ENCODE peak calls at places on chromosomes 2 and 18, in four cellular contexts. I is endothelial cell of umbilical vein, J is GM12878, A is IMR-90. Z is an unnamed sample.

GRCh38 chr2:23375448-23375847 is 9.5 kb upstream of the KLHL29 start:
- DNase-seq in I (peak), J (no peak), A (peak), Z (peak)

GRCh38 chr18:7021994-7022840 is 95.4 kb downstream of the LAMA1 start:
- DNase-seq in I (peak), J (no peak), A (peak), Z (peak)

GRCh38 chr2:112229365-112229764 is 25.5 kb downstream of the ZC3H8 start:
- DNase-seq in I (peak), J (no peak), A (no peak), Z (no peak)

GRCh38 chr2:27734305-27734704 is 37.2 kb upstream of the MRPL33 start:
- DNase-seq in I (no peak), J (no peak), A (no peak), Z (no peak)

GRCh38 chr2:113757059-113757657 is 716 bp upstream of the SLC35F5 start:
- DNase-seq in I (no peak), J (no peak), A (no peak), Z (no peak)

GRCh38 chr2:86822668-86823067 is 32.0 kb upstream of the CD8A start:
- DNase-seq in I (no peak), J (no peak), A (no peak), Z (no peak)

GRCh38 chr2:217942731-217943335 is 60.0 kb downstream of the TNS1 start:
- DNase-seq in I (no peak), J (no peak), A (no peak), Z (no peak)

GRCh38 chr2:214856116-214856515 is 46.6 kb upstream of the BARD1 start:
- DNase-seq in I (no peak), J (no peak), A (peak), Z (no peak)

GRCh38 chr2:172260379-172260778 is 157.7 kb upstream of the DLX2 start:
- DNase-seq in I (no peak), J (no peak), A (no peak), Z (no peak)

GRCh38 chr2:132416080-132416911 is at the start of gene GPR39:
- DNase-seq in I (peak), J (no peak), A (peak), Z (peak)

GRCh38 chr2:239533917-239534316 is 133.1 kb upstream of the HDAC4 start:
- DNase-seq in I (no peak), J (no peak), A (no peak), Z (no peak)

GRCh38 chr2:61141151-61141550 is 20.8 kb upstream of the C2orf74 start:
- DNase-seq in I (no peak), J (no peak), A (no peak), Z (no peak)

GRCh38 chr2:31219131-31219969 is 2.0 kb upstream of the CAPN14 start:
- DNase-seq in I (no peak), J (peak), A (no peak), Z (no peak)

GRCh38 chr2:17558878-17559277 is 18.4 kb downstream of the VSNL1 start:
- DNase-seq in I (no peak), J (no peak), A (no peak), Z (no peak)

GRCh38 chr18:13823707-13824395 is at the start of gene MC5R:
- DNase-seq in I (peak), J (no peak), A (peak), Z (peak)

GRCh38 chr2:38146302-38146916 is 70.5 kb upstream of the CYP1B1 start:
- DNase-seq in I (peak), J (peak), A (peak), Z (peak)

GRCh38 chr2:11822746-11823411 is 76.4 kb downstream of the LPIN1 start:
- DNase-seq in I (no peak), J (no peak), A (peak), Z (no peak)
- TF ChIP-seq FOS in I (no peak), J (no peak), A (no peak), Z (no peak)

GRCh38 chr18:49673281-49673680 is 111.4 kb downstream of the LIPG start:
- DNase-seq in I (no peak), J (no peak), A (no peak), Z (no peak)

GRCh38 chr18:49668583-49669290 is 106.9 kb downstream of the LIPG start:
- DNase-seq in I (no peak), J (no peak), A (no peak), Z (no peak)

GRCh38 chr18:49669403-49669802 is 107.5 kb downstream of the LIPG start:
- DNase-seq in I (no peak), J (no peak), A (no peak), Z (no peak)

GRCh38 chr18:49677081-49677480 is 115.2 kb downstream of the LIPG start:
- DNase-seq in I (no peak), J (no peak), A (no peak), Z (no peak)

DNA sequence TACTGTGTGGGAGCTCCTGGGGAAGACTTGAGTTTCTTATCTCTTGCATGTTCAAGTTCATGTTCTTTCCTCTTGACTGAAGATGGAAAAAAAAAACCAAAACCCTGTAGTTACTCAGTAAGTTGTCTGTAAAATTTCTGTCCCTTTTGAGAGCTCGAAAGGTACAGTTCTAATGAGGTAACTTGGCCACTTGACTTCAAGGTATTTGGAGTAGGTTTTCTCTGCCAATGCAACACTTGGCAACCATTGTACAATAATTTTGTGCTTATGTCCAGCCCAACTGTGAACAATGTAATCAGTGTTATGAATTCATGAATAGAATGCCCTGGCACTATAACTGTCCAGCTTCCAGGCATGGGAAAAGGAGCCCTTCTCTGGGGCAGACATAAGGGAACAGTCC is 111.0 kb downstream of the LIPG start:
- DNase-seq in I (no peak), J (no peak), A (no peak), Z (no peak)
- TF ChIP-seq FOS in I (no peak), J (no peak), A (no peak), Z (no peak)

DNA sequence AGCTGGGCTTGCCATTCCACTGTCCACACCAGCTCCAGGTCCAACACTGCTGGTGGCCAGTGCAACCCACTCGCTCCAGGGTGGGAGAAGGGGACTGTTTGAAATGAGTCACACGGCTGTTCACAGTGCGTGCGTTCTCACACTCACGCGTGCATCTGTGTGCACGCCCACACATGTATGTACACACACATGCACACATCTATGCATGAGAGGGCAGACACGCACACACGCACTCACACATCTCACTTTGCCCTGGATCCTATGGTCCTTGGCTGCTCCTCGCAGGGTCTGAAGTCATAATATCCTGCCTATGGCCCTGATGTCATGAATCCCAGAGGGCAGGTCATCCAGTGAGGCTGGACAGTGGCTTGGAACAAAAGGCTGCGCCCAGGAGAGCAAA is 182.8 kb downstream of the EIPR1 start:
- DNase-seq in I (no peak), J (no peak), A (no peak), Z (no peak)
- TF ChIP-seq FOS in I (no peak), J (no peak), A (no peak), Z (no peak)

GRCh38 chr2:207390302-207391095 is 139.3 kb upstream of the CREB1 start:
- DNase-seq in I (no peak), J (no peak), A (no peak), Z (no peak)

GRCh38 chr2:207394812-207395534 is 134.8 kb upstream of the CREB1 start:
- DNase-seq in I (peak), J (no peak), A (peak), Z (peak)

GRCh38 chr2:207397917-207398655 is 131.7 kb upstream of the CREB1 start:
- DNase-seq in I (no peak), J (no peak), A (no peak), Z (no peak)

GRCh38 chr2:207395535-207396251 is 134.1 kb upstream of the CREB1 start:
- DNase-seq in I (no peak), J (no peak), A (peak), Z (no peak)

GRCh38 chr2:207394203-207394741 is 135.5 kb upstream of the CREB1 start:
- DNase-seq in I (no peak), J (no peak), A (peak), Z (no peak)
- TF ChIP-seq FOS in I (no peak), J (no peak), A (no peak), Z (no peak)

DNA sequence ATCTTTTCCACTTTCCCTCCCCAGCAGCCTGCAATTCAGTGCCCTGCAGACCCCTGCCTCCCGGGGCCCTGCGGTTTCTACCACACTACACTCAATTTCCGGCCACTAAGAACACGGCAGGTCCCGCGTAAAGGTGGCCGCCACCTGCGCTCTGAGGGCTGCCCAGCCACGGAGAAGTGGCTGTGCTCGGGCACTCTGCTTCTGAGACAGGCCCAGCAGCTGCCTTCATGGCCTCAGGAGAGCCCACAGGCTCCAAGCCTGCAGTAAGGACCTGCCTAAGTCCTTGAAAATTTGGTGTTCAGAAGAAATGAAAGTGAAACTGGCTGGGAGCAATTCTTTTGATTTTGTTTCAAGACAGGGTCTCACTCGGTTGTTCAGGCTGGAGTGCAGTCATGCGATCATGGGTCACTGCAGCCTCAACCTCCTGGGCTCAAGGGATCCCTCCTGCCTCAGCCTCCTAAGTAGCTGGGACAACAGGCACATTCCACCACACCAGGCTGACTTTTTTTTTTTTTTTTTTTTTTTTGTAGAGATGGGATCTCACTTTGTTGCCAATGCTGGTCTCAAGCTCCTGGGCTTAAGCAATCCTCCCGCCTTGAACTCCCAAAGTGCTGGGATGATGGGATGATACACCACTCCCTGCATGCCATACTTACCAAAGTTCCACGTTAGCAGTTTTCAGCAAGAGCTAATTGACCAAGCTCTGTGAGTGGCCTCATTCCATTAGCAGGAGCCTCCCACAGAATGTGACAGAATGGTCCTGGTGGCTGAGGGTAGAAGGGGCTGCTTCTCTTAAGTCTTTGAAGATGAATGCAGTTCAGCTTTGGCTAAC is 14.6 kb upstream of the ALPP start:
- DNase-seq in I (no peak), J (peak), A (peak), Z (no peak)
- TF ChIP-seq FOS in I (no peak), J (no peak), A (no peak), Z (no peak)

GRCh38 chr18:12359515-12359927 is 17.5 kb downstream of the AFG3L2 start:
- DNase-seq in I (peak), J (no peak), A (peak), Z (peak)
- TF ChIP-seq FOS in I (no peak), J (no peak), A (peak), Z (peak)

DNA sequence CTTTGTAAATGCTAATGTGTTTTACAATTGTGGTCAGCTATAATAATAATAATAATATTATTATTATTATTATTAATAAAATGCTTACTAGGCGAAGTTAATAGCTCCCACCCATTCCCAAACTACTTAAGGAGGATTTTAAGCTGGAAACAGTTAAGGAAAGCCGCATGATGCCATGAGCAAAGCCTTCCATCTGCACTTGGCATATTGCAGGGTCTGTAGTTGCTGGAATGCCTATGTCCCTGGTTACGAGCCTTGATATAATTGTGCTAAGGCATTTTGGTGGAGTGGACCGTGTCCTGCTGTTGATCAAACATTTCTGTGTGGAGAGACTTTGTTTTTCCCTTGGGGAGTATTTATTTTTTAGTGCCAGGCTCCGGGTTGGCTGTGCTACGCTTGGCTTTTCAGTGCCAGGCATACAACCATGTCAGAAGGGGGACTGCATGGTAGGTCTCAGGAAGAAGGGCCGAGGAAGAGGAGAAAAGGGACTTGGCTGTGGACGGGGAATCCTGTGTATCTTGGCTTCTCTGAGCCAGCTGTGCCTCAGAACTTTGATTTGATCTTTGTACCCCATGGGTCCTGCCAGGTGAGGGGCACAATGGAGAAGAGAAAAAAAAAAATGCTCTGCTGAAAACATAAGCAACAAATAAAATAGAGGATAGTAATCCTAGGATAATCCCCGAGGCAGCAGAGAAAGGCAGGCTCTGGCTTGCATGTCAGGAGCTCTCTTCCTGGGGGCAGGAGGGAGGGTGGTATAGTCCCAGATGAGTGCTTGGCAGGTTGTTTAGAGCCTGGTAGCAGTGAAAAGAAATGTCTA is 232.8 kb downstream of the NEDD4L start:
- DNase-seq in I (no peak), J (no peak), A (no peak), Z (no peak)
- TF ChIP-seq FOS in I (no peak), J (no peak), A (no peak), Z (no peak)

GRCh38 chr2:85393836-85394235 is 16.3 kb downstream of the CAPG start:
- DNase-seq in I (no peak), J (no peak), A (peak), Z (no peak)

GRCh38 chr2:85387754-85388153 is 22.4 kb downstream of the CAPG start:
- DNase-seq in I (no peak), J (no peak), A (no peak), Z (no peak)

GRCh38 chr2:85389139-85389538 is 21.0 kb downstream of the CAPG start:
- DNase-seq in I (no peak), J (no peak), A (no peak), Z (no peak)

GRCh38 chr2:85394256-85394655 is 15.9 kb downstream of the CAPG start:
- DNase-seq in I (no peak), J (no peak), A (no peak), Z (no peak)

GRCh38 chr2:85390941-85391669 is 19.1 kb downstream of the CAPG start:
- DNase-seq in I (peak), J (no peak), A (peak), Z (peak)
- TF ChIP-seq FOS in I (no peak), J (no peak), A (no peak), Z (no peak)

DNA sequence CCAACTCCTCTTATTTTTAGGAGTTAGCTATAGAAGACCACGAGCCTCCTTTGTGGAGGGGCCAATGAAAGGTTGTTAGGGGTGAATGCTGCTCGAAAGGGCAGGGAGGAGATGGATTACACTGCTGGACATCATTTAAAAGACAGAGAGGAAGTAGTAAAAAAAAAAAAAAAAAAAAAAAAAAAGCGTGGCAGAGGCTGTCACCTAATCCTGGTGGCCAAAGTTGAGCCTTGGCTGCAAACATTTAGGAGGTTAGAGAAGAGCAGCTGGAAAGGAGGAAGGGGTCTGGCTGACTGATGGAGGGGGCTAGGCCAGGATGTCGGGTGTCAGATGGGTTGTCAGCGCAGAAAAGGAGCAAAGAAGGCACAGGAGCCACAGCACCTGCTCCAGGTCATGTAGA is 139.1 kb upstream of the KLF7 start:
- DNase-seq in I (no peak), J (no peak), A (no peak), Z (no peak)
- TF ChIP-seq FOS in I (no peak), J (no peak), A (no peak), Z (no peak)